ENCODE peak calls at places on chromosome 11, in ten cellular contexts. K is lower lobe of right lung, S is fibroblast of lung, F is heart left ventricle, T is upper lobe of right lung, Q is heart right ventricle, B is endothelial cell of umbilical vein, D is endodermal cell, E is A549, O is aorta. Z is an unnamed sample.

GRCh38 chr11:77569046-77569445 is 20.7 kb upstream of the AQP11 start:
- DNase-seq in E (no peak), O (no peak), D (no peak), Q (no peak), T (no peak), F (no peak), S (no peak), K (no peak), B (no peak), Z (no peak)

GRCh38 chr11:46330154-46330886 is 16.9 kb upstream of the DGKZ start:
- DNase-seq in Q (no peak), T (no peak), F (no peak), K (no peak), B (no peak), E (no peak), S (no peak), O (no peak), D (peak; percentile 55), Z (no peak)

GRCh38 chr11:78371221-78371899 is 46.3 kb downstream of the GAB2 start:
- DNase-seq in O (no peak), Q (no peak), S (no peak), F (no peak), T (no peak), D (no peak), K (no peak), E (no peak), B (no peak), Z (no peak)

GRCh38 chr11:13102865-13103539 is 93.9 kb downstream of the RASSF10 start:
- DNase-seq in D (no peak), F (no peak), S (no peak), O (no peak), Q (no peak), E (no peak), T (no peak), K (no peak), B (no peak), Z (no peak)

GRCh38 chr11:10476927-10477689 is 22.0 kb downstream of the AMPD3 start:
- DNase-seq in D (no peak), O (no peak), S (no peak), Q (no peak), T (no peak), B (no peak), E (no peak), K (peak; percentile 60), F (no peak), Z (no peak)

GRCh38 chr11:83330303-83330702 is 44.1 kb upstream of the CCDC90B start:
- DNase-seq in D (no peak), K (no peak), S (no peak), F (no peak), Q (no peak), T (no peak), O (no peak), B (no peak), E (no peak), Z (no peak)

GRCh38 chr11:130908770-130909625 is 7.3 kb downstream of the SNX19 start:
- DNase-seq in F (no peak), Q (no peak), D (no peak), T (no peak), E (no peak), O (no peak), S (peak; percentile 92), K (no peak), B (peak; percentile 80), Z (no peak)

GRCh38 chr11:120137187-120137610 is 714 bp downstream of the TRIM29 start:
- DNase-seq in S (no peak), K (peak; percentile 47), E (no peak), T (peak; percentile 52), O (no peak), B (no peak), F (no peak), D (peak; percentile 32), Q (no peak), Z (peak; percentile 47)

GRCh38 chr11:57542582-57542981 is 5.2 kb downstream of the SMTNL1 start:
- DNase-seq in T (no peak), S (no peak), B (no peak), D (no peak), O (no peak), E (no peak), Q (no peak), K (no peak), F (no peak), Z (no peak)

GRCh38 chr11:60699282-60699681 is at the start of gene MS4A8:
- DNase-seq in F (no peak), T (no peak), Q (no peak), K (no peak), O (no peak), E (no peak), D (no peak), B (no peak), S (no peak), Z (no peak)

GRCh38 chr11:90874281-90874680 is 651.4 kb upstream of the CHORDC1 start:
- DNase-seq in T (no peak), O (no peak), D (no peak), S (no peak), K (no peak), B (no peak), F (no peak), Q (no peak), E (no peak), Z (no peak)

GRCh38 chr11:75342966-75343870 is 8.2 kb downstream of the ARRB1 start:
- DNase-seq in Q (no peak), D (peak; percentile 87), K (peak; percentile 85), T (peak; percentile 84), O (peak; percentile 41), F (peak; percentile 25), B (peak; percentile 30), S (no peak), E (peak; percentile 94), Z (no peak)

GRCh38 chr11:94834931-94835330 is 66.8 kb downstream of the AMOTL1 start:
- DNase-seq in S (peak; percentile 16), D (no peak), F (no peak), Q (no peak), B (peak; percentile 32), O (no peak), K (no peak), T (no peak), E (no peak), Z (no peak)

DNA sequence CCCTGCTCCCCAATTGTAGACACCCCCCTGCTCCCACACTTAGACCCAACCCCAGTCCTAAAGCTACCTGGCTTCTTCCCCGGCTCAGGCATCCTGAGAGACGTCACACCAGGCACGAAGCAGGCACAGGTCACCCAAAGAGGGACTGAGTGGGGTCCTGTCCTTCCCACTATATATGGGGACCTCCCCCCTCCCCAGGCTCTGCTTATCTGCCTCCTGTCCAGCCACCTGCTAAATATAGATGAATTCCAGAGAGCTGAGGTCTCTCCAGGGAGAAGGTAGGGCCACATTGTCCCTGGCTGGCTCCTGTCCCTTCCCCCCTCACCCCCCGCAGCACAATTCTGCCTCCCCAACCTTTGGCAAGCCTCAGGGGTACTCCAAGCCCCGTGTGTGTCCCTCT is at the start of gene MYBPC3:
- DNase-seq in Q (peak; percentile 57), O (no peak), K (no peak), B (no peak), F (peak; percentile 83), S (no peak), T (no peak), D (no peak), E (no peak), Z (no peak)
- H3K4me3 ChIP-seq in Q (peak within 1 kb of the TSS; percentile 65), O (no peak within 1 kb of the TSS), K (no peak within 1 kb of the TSS), B (no peak within 1 kb of the TSS), F (peak within 1 kb of the TSS; percentile 66), S (no peak within 1 kb of the TSS), T (no peak within 1 kb of the TSS), D (no peak within 1 kb of the TSS), E (no peak within 1 kb of the TSS), Z (no peak within 1 kb of the TSS)

DNA sequence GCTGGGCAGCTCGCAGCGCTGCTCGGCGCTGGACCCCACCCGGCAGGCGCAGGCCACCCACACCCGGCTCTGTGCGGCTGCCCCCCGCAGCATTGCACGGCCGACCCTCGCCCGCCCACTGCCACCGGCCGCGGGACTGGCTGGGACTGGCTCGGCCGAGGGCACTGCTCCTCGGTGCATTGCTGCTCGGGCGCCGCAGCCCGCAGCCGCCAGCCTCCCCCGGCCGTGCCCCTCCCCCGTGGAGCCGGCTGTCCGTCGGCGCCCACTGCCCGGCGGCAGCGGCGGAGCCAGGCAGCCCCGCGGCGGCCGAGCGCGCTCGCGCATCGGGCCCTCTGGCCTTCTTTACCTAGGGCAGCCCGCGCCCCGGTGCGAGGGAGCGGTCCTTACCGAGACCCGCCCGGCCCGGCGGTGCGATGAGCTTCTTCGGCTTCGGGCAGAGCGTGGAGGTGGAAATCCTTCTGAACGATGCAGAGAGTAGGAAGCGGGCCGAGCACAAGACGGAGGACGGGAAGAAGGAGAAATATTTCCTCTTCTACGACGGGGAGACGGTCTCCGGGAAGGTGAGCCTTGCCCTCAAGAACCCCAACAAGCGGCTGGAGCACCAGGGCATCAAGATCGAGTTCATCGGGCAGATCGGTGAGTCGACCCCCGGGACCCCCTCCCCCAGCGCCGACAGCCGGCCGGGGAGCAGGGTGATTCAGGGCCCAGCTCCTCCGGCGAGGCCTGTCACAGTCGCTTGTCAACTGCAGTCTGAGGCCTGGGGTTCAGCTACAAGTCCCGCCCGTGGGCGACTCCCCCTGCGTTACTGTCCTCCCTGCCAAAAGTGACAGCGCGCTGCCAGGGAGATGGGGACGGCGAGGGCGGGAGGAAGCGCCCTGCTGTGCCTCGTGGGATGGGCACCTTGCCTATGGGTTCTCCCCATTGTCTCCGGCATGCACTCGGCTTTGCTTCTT is 515 bp downstream of the VPS26B start:
- DNase-seq in Q (peak; percentile 77), F (peak; percentile 83), D (peak; percentile 69), B (peak; percentile 25), E (peak; percentile 10), O (peak; percentile 81), K (peak; percentile 72), S (peak; percentile 32), T (peak; percentile 80), Z (no peak)
- H3K27ac ChIP-seq in Q (peak overlapping the region; percentile 95), F (peak overlapping the region; percentile 92), D (no peak overlapping the region), B (peak overlapping the region; percentile 16), E (peak overlapping the region; percentile 90), O (no peak overlapping the region), K (peak overlapping the region; percentile 95), S (peak overlapping the region; percentile 71), T (peak overlapping the region; percentile 91), Z (peak overlapping the region; percentile 45)

GRCh38 chr11:43758942-43759341 is 78.4 kb downstream of the HSD17B12 start:
- DNase-seq in T (no peak), D (no peak), F (no peak), K (no peak), E (no peak), S (no peak), O (no peak), Q (no peak), B (no peak), Z (no peak)
- H3K4me3 ChIP-seq in T (no peak overlapping the region), D (no peak overlapping the region), F (no peak overlapping the region), K (no peak overlapping the region), E (no peak overlapping the region), S (no peak overlapping the region), O (no peak overlapping the region), Q (no peak overlapping the region), B (no peak overlapping the region), Z (no peak overlapping the region)

DNA sequence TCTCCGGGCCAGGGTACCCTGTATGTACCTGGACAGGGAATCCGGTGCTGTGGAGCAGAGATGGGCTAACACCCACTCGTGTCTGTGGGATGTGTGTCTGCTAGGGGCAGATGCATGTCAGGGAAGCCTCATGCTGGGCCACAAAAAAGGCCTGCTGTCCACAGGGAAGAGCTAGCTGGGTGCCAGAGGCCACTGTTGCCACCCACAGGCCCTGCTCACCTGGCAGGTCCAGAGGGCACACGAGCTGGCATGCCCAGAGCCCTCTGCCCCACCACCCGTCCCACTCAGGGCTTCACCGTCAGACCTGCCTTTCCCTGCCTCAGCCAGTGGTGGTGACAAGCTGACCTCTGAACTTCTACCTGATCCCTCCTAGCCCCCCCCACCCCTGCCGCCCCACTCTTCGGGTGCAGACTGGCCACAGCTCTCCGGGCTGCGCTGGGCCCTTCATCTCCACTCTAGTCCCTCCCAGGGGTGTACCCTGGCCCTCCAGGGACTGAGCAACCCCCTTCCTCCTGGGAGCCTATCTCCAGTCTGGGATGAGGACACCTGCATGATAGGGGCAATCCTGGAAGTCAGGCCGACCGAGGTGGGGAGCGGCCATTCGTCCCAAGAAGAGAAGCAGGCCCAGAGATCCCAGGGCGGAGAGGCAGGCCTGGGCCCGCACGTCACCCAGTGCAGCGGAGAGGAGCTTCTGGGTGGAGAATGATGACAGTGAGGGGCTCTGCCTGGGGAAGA is 1.3 kb downstream of the SLC25A22 start:
- DNase-seq in O (no peak), D (no peak), T (no peak), K (no peak), S (no peak), B (no peak), F (no peak), Q (peak; percentile 10), E (no peak), Z (no peak)
- H3K27ac ChIP-seq in O (no peak overlapping the region), D (peak overlapping the region; percentile 95), T (peak overlapping the region; percentile 73), K (peak overlapping the region; percentile 81), S (peak overlapping the region; percentile 88), B (peak overlapping the region; percentile 39), F (peak overlapping the region; percentile 86), Q (peak overlapping the region; percentile 89), E (peak overlapping the region; percentile 99), Z (peak overlapping the region; percentile 70)

Z was measured in RWPE2.